ENCODE peak calls at places on chromosomes 16 and 17, in nine cellular contexts. Q, R, K, L, S, V, C, P and I are unnamed samples.

GRCh38 chr17:2883544-2884203 is 87.4 kb downstream of the RAP1GAP2 start:
- DNase-seq in Q (peak; percentile 31), R (peak; percentile 39), K (peak; percentile 50), L (no peak), S (no peak), V (no peak), C (peak; percentile 38), P (no peak), I (peak; percentile 73)

GRCh38 chr16:19861811-19862327 is 22.8 kb downstream of the GPRC5B start:
- DNase-seq in Q (no peak), R (no peak), K (no peak), L (no peak), S (peak; percentile 91), V (no peak), C (no peak), P (no peak), I (peak; percentile 70)

GRCh38 chr17:70318061-70318460 is 148.7 kb downstream of the KCNJ2 start:
- DNase-seq in Q (no peak), R (no peak), K (no peak), L (no peak), S (no peak), V (no peak), C (no peak), P (no peak), I (no peak)

GRCh38 chr16:66026211-66026610 is 340.3 kb upstream of the CDH5 start:
- DNase-seq in Q (no peak), R (no peak), K (no peak), L (peak; percentile 58), S (peak; percentile 45), V (no peak), C (no peak), P (no peak), I (peak; percentile 74)

GRCh38 chr17:71460943-71461342 is 659.9 kb upstream of the SOX9 start:
- DNase-seq in Q (no peak), R (no peak), K (no peak), L (no peak), S (peak; percentile 43), V (no peak), C (no peak), P (no peak), I (peak; percentile 30)

GRCh38 chr17:81980752-81981239 is 3.4 kb downstream of the ASPSCR1 start:
- DNase-seq in Q (no peak), R (no peak), K (no peak), L (no peak), S (no peak), V (no peak), C (no peak), P (no peak), I (no peak)

GRCh38 chr16:61323456-61323855 is 712.8 kb downstream of the CDH8 start:
- DNase-seq in Q (peak; percentile 81), R (peak; percentile 3), K (no peak), L (no peak), S (no peak), V (no peak), C (no peak), P (no peak), I (peak; percentile 22)

GRCh38 chr16:73025506-73026131 is 22.3 kb downstream of the ZFHX3 start:
- DNase-seq in Q (no peak), R (no peak), K (no peak), L (peak; percentile 68), S (no peak), V (no peak), C (no peak), P (no peak), I (no peak)

GRCh38 chr16:58026139-58026704 is 668 bp downstream of the MMP15 start:
- DNase-seq in Q (peak; percentile 59), R (no peak), K (peak; percentile 73), L (no peak), S (peak; percentile 65), V (no peak), C (peak; percentile 66), P (no peak), I (peak; percentile 61)

GRCh38 chr16:83143788-83144187 is 517.0 kb downstream of the CDH13 start:
- DNase-seq in Q (peak; percentile 80), R (peak; percentile 13), K (no peak), L (no peak), S (peak; percentile 9), V (no peak), C (no peak), P (no peak), I (peak; percentile 98)

GRCh38 chr16:714079-714478 is 839 bp upstream of the METRN start:
- DNase-seq in Q (no peak), R (no peak), K (no peak), L (no peak), S (no peak), V (no peak), C (no peak), P (no peak), I (no peak)

GRCh38 chr17:73232587-73233373 is 28.9 kb downstream of the CPSF4L start:
- DNase-seq in Q (peak; percentile 57), R (no peak), K (no peak), L (no peak), S (peak; percentile 73), V (peak; percentile 62), C (no peak), P (no peak), I (peak; percentile 60)

GRCh38 chr17:83136931-83137330 is 57.5 kb downstream of the METRNL start:
- DNase-seq in Q (no peak), R (no peak), K (no peak), L (peak; percentile 49), S (no peak), V (no peak), C (no peak), P (no peak), I (no peak)

GRCh38 chr16:53457670-53458069 is 23.4 kb downstream of the RBL2 start:
- DNase-seq in Q (peak; percentile 29), R (no peak), K (no peak), L (no peak), S (no peak), V (no peak), C (no peak), P (no peak), I (peak; percentile 36)

GRCh38 chr16:30185683-30186421 is 2.5 kb downstream of the CORO1A start:
- DNase-seq in Q (no peak), R (no peak), K (peak; percentile 51), L (no peak), S (no peak), V (peak; percentile 84), C (peak; percentile 60), P (no peak), I (no peak)

GRCh38 chr17:83180264-83180995 is 101.0 kb downstream of the METRNL start:
- DNase-seq in Q (no peak), R (no peak), K (no peak), L (peak; percentile 62), S (no peak), V (no peak), C (no peak), P (no peak), I (no peak)

GRCh38 chr17:5581655-5582054 is 2.7 kb downstream of the NLRP1 start:
- DNase-seq in Q (no peak), R (no peak), K (no peak), L (no peak), S (no peak), V (no peak), C (no peak), P (no peak), I (no peak)

GRCh38 chr17:4818276-4818675 is 11.3 kb downstream of the PLD2 start:
- DNase-seq in Q (no peak), R (no peak), K (no peak), L (no peak), S (no peak), V (no peak), C (no peak), P (no peak), I (no peak)

GRCh38 chr17:68600881-68601564 is at the start of gene FAM20A:
- DNase-seq in Q (no peak), R (no peak), K (peak; percentile 61), L (no peak), S (peak; percentile 59), V (peak; percentile 77), C (peak; percentile 58), P (no peak), I (peak; percentile 69)

DNA sequence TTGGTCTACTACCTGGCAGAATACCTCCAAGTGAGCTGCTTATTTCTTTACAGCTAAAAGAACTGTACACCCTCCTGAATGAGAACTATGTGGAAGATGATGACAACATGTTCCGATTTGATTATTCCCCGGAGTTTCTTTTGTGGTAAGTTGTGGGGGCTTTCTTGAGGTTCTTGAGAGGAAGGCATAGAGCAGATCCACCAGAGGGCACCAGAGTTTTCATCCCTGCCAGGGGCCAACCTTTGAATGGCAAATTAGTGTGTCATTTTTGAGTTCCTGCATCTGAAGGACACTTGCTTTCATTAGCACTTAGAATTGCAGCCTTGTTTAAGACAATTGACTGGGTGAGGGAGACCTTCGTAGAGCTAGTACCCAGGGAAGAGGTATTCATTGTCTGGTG is 35.0 kb downstream of the NMT1 start:
- DNase-seq in Q (peak; percentile 20), R (peak; percentile 41), K (no peak), L (no peak), S (peak; percentile 40), V (no peak), C (no peak), P (no peak), I (peak; percentile 54)
- H3K27ac ChIP-seq in Q (no peak overlapping the region), R (no peak overlapping the region), K (peak overlapping the region; percentile 3), L (peak overlapping the region; percentile 30), S (no peak overlapping the region), V (no peak overlapping the region), C (peak overlapping the region; percentile 92), P (no peak overlapping the region), I (no peak overlapping the region)

GRCh38 chr17:41476866-41477815 is 3.8 kb downstream of the KRT35 start:
- DNase-seq in Q (no peak), R (no peak), K (no peak), L (no peak), S (no peak), V (no peak), C (no peak), P (no peak), I (no peak)
- H3K27ac ChIP-seq in Q (no peak overlapping the region), R (no peak overlapping the region), K (no peak overlapping the region), L (no peak overlapping the region), S (no peak overlapping the region), V (no peak overlapping the region), C (no peak overlapping the region), P (no peak overlapping the region), I (no peak overlapping the region)

DNA sequence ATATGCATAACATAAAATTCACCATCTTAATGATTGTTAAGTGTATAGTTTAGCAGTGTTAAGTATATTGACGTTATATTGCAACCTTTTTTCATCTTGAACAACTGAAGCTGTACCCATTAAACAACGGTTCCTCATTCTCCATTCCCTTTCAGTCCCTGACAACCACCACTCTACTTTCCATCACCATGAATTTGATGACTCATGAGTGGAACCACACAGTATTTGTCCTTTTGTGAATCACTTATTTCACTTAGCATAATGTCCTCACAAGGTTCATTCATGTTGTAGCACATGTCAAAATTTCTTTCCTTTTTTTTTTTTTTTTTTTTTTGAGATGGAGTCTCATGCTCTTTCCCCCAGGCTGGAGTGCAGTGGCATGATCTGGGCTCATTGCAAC is 46.0 kb downstream of the HOXB1 start:
- DNase-seq in Q (peak; percentile 87), R (no peak), K (no peak), L (no peak), S (no peak), V (no peak), C (no peak), P (no peak), I (no peak)
- H3K27ac ChIP-seq in Q (peak overlapping the region; percentile 83), R (no peak overlapping the region), K (no peak overlapping the region), L (no peak overlapping the region), S (no peak overlapping the region), V (no peak overlapping the region), C (no peak overlapping the region), P (no peak overlapping the region), I (no peak overlapping the region)

DNA sequence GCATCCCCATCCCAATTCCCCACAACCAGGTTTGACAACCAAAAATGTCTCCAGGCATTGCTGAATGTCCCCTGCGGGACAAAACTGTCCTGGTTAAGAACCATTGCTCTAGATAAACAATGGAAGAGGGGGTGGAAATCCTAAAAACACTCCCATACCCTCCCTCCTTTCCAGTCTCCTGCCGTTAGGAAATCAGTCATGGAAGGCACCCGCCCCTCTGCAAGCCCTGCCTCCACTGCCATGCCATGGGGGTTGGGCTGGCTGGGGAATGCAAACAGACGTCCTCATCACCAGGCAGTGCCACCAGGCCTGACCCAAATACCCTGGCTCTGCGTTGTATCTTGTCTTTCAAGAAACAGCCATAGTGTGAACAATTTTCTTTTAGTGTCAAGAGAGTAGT is 57.5 kb downstream of the CYTH1 start:
- DNase-seq in Q (no peak), R (no peak), K (no peak), L (no peak), S (peak; percentile 27), V (no peak), C (no peak), P (no peak), I (peak; percentile 53)
- H3K27ac ChIP-seq in Q (no peak overlapping the region), R (no peak overlapping the region), K (no peak overlapping the region), L (no peak overlapping the region), S (no peak overlapping the region), V (no peak overlapping the region), C (peak overlapping the region; percentile 73), P (no peak overlapping the region), I (no peak overlapping the region)